ENCODE peak calls at places on chromosomes 13 and 19, in four cellular contexts. Y is A673, C is GM06990, G is neuronal stem cell. R is an unnamed sample.

GRCh38 chr19:1527650-1528309 is 3.9 kb downstream of the PLK5 start:
- DNase-seq in C (no peak), G (no peak), Y (no peak), R (no peak)

GRCh38 chr13:109715902-109716301 is 70.5 kb downstream of the IRS2 start:
- DNase-seq in C (no peak), G (no peak), Y (no peak), R (peak; percentile 39)

GRCh38 chr19:51681286-51681956 is 11.7 kb upstream of the SPACA6 start:
- DNase-seq in G (no peak), C (no peak), Y (peak; percentile 80), R (peak; percentile 9)

GRCh38 chr19:10096615-10096963 is 5.9 kb downstream of the ANGPTL6 start:
- DNase-seq in Y (no peak), G (no peak), C (no peak), R (no peak)

GRCh38 chr19:2171349-2172145 is 7.8 kb downstream of the DOT1L start:
- DNase-seq in C (peak; percentile 89), G (no peak), Y (no peak), R (peak; percentile 59)

GRCh38 chr19:54469496-54469934 is 3.6 kb downstream of the CDC42EP5 start:
- DNase-seq in Y (peak; percentile 55), G (no peak), C (no peak), R (no peak)

GRCh38 chr19:42422092-42422575 is 5.1 kb downstream of the LIPE start:
- DNase-seq in C (no peak), G (no peak), Y (no peak), R (no peak)

GRCh38 chr13:98284677-98285076 is 107.6 kb upstream of the RNF113B start:
- DNase-seq in G (no peak), Y (peak; percentile 26), C (no peak), R (no peak)

GRCh38 chr19:39310558-39311311 is 9.9 kb downstream of the LRFN1 start:
- DNase-seq in Y (peak; percentile 38), C (no peak), G (no peak), R (peak; percentile 68)

GRCh38 chr13:93687261-93687660 is 460.7 kb downstream of the GPC6 start:
- DNase-seq in Y (no peak), C (no peak), G (no peak), R (no peak)

GRCh38 chr19:16143399-16144215 is at the start of gene HSH2D:
- DNase-seq in Y (no peak), C (peak; percentile 89), G (no peak), R (no peak)

GRCh38 chr13:95281258-95281602 is 20.0 kb downstream of the ABCC4 start:
- DNase-seq in G (no peak), Y (no peak), C (no peak), R (no peak)

GRCh38 chr13:79992111-79992510 is 348.8 kb downstream of the SPRY2 start:
- DNase-seq in C (no peak), Y (no peak), G (no peak), R (peak; percentile 42)

GRCh38 chr19:51071006-51071405 is 6.1 kb upstream of the KLK13 start:
- DNase-seq in G (no peak), Y (no peak), C (no peak), R (no peak)

GRCh38 chr13:35086667-35087066 is 144.6 kb downstream of the NBEA start:
- DNase-seq in G (no peak), C (no peak), Y (no peak), R (no peak)

GRCh38 chr19:48381178-48381950 is 10.0 kb downstream of the KDELR1 start:
- DNase-seq in C (no peak), Y (no peak), G (no peak), R (no peak)

GRCh38 chr19:13162749-13163608 is 12.8 kb downstream of the IER2 start:
- DNase-seq in Y (peak; percentile 99), C (peak; percentile 88), G (peak; percentile 93), R (peak; percentile 97)

GRCh38 chr19:15831626-15832025 is 16.2 kb upstream of the OR10H1 start:
- DNase-seq in G (no peak), Y (no peak), C (no peak), R (no peak)

DNA sequence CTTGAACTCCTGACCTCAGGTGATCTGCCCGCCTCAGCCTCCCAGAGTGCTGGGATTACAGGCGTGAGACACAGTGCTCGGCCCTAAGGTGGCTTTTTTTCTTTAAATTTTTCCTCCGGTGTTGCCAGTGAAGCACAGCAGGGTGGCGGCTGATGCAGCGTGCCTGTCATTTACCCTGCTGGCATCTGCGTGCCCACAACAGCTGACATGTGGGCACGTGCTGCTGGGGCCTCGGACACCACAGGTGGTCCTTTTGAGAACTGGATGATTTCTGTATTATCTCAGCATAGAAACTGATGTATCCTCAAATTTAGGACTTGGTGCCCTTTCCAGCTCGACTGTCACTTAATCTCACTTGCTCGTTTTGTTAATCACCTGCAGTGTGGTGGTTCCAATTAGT is 31.2 kb upstream of the TEX29 start:
- DNase-seq in C (no peak), G (no peak), Y (peak; percentile 4), R (no peak)
- H3K36me3 ChIP-seq in C (peaks cover 48% of the 10 kb centered on the region), G (peaks cover 100% of the 10 kb centered on the region), Y (peaks cover 13% of the 10 kb centered on the region), R (peaks cover 31% of the 10 kb centered on the region)

GRCh38 chr13:113734826-113735125 is 24.2 kb upstream of the TMEM255B start:
- DNase-seq in Y (no peak), C (no peak), G (no peak), R (no peak)

GRCh38 chr13:113732961-113733950 is 25.8 kb upstream of the TMEM255B start:
- DNase-seq in C (no peak), Y (no peak), G (no peak), R (no peak)

GRCh38 chr13:113735750-113736149 is 23.3 kb upstream of the TMEM255B start:
- DNase-seq in C (no peak), G (no peak), Y (no peak), R (no peak)

GRCh38 chr13:113735194-113735593 is 23.8 kb upstream of the TMEM255B start:
- DNase-seq in G (no peak), C (no peak), Y (no peak), R (no peak)

GRCh38 chr13:113734099-113734825 is 24.8 kb upstream of the TMEM255B start:
- DNase-seq in Y (no peak), C (no peak), G (no peak), R (no peak)
- H3K4me3 ChIP-seq in Y (no peak overlapping the region), C (no peak overlapping the region), G (peak overlapping the region; percentile 66), R (no peak overlapping the region)

GRCh38 chr19:7734220-7735203 is 2.6 kb upstream of the CLEC4G start:
- DNase-seq in C (no peak), G (no peak), Y (no peak), R (no peak)

GRCh38 chr19:7738023-7738422 is 6.1 kb upstream of the CLEC4G start:
- DNase-seq in C (no peak), G (no peak), Y (no peak), R (no peak)

GRCh38 chr19:7737215-7737614 is 5.3 kb upstream of the CLEC4G start:
- DNase-seq in Y (no peak), C (no peak), G (no peak), R (no peak)

GRCh38 chr19:7733376-7733775 is 1.5 kb upstream of the CLEC4G start:
- DNase-seq in Y (no peak), C (no peak), G (no peak), R (no peak)

GRCh38 chr19:7736148-7736547 is 4.2 kb upstream of the CLEC4G start:
- DNase-seq in C (no peak), G (no peak), Y (no peak), R (no peak)
- H3K36me3 ChIP-seq in C (no peaks in the 10 kb centered on the region), G (no peaks in the 10 kb centered on the region), Y (no peaks in the 10 kb centered on the region), R (no peaks in the 10 kb centered on the region)

GRCh38 chr19:46952874-46953273 is 66.8 kb upstream of the NPAS1 start:
- DNase-seq in Y (no peak), C (no peak), G (no peak), R (no peak)
- H3K4me3 ChIP-seq in Y (no peak overlapping the region), C (no peak overlapping the region), G (no peak overlapping the region), R (no peak overlapping the region)

GRCh38 chr19:17323973-17324327 is 10.7 kb downstream of the ANO8 start:
- DNase-seq in G (no peak), C (no peak), Y (no peak), R (no peak)
- H3K36me3 ChIP-seq in G (peaks cover 76% of the 10 kb centered on the region), C (peaks cover 19% of the 10 kb centered on the region), Y (peaks cover 20% of the 10 kb centered on the region), R (peaks cover 8% of the 10 kb centered on the region)

GRCh38 chr13:36163809-36164308 is 32.7 kb upstream of the DCLK1 start:
- DNase-seq in C (no peak), G (no peak), Y (peak; percentile 67), R (peak; percentile 57)
- H3K4me3 ChIP-seq in C (no peak overlapping the region), G (no peak overlapping the region), Y (no peak overlapping the region), R (no peak overlapping the region)

R was measured in cardiac muscle cell.